ENCODE peak calls at places on chromosomes 1 and 21, in five cellular contexts. Y is GM13976, Q is LoVo, V is astrocyte of the spinal cord, T is DMS153. G is an unnamed sample.

GRCh38 chr21:38819051-38819718 is 13.5 kb downstream of the ETS2 start:
- DNase-seq in Y (no peak), T (no peak), V (no peak), Q (no peak), G (no peak)

GRCh38 chr1:174022080-174022975 is at the start of gene RC3H1:
- DNase-seq in Y (peak; percentile 95), Q (peak; percentile 92), V (peak; percentile 84), T (peak; percentile 81), G (peak; percentile 85)

GRCh38 chr1:209808059-209808494 is 2.1 kb upstream of the IRF6 start:
- DNase-seq in Y (no peak), Q (peak; percentile 73), V (peak; percentile 93), T (peak; percentile 93), G (peak; percentile 98)

GRCh38 chr1:70221241-70222077 is at the start of gene SRSF11:
- DNase-seq in V (peak; percentile 95), Q (peak; percentile 94), Y (peak; percentile 94), T (peak; percentile 85), G (peak; percentile 93)

GRCh38 chr1:17352419-17352909 is 19.5 kb upstream of the PADI6 start:
- DNase-seq in Q (no peak), T (no peak), Y (no peak), V (no peak), G (no peak)

GRCh38 chr1:234933475-234933874 is 195.2 kb downstream of the TOMM20 start:
- DNase-seq in Y (peak; percentile 77), T (no peak), Q (peak; percentile 14), V (peak; percentile 71), G (peak; percentile 82)

GRCh38 chr1:32848354-32849063 is 22.2 kb downstream of the FNDC5 start:
- DNase-seq in Q (no peak), Y (peak; percentile 34), T (no peak), V (no peak), G (no peak)

GRCh38 chr1:41536296-41536695 is 51.8 kb upstream of the EDN2 start:
- DNase-seq in Y (no peak), T (no peak), Q (no peak), V (no peak), G (no peak)

GRCh38 chr1:236173174-236173767 is 30.9 kb downstream of the GPR137B start:
- DNase-seq in V (no peak), T (no peak), Y (no peak), Q (no peak), G (no peak)

G was measured in M059J.